ENCODE peak calls at places on chromosomes 13 and 19, in ten cellular contexts. O, G, R, Z, W, T, J, K, D and F are unnamed samples.

GRCh38 chr19:13176345-13176744 is 26.1 kb downstream of the IER2 start:
- DNase-seq in J (no peak), K (no peak), Z (no peak), R (no peak), O (no peak), G (no peak), D (no peak), W (no peak), T (no peak), F (no peak)

GRCh38 chr19:46015961-46016425 is 6.9 kb downstream of the PGLYRP1 start:
- DNase-seq in R (no peak), D (peak), O (no peak), T (no peak), J (peak), K (no peak), Z (no peak), G (no peak), W (peak), F (no peak)

GRCh38 chr19:1383014-1383310 is 745 bp upstream of the NDUFS7 start:
- DNase-seq in T (no peak), O (no peak), W (no peak), J (no peak), R (no peak), K (no peak), D (no peak), Z (no peak), G (no peak), F (no peak)

GRCh38 chr13:40452741-40453665 is 213.4 kb downstream of the FOXO1 start:
- DNase-seq in T (peak), W (no peak), K (peak), G (no peak), Z (no peak), J (no peak), O (no peak), R (peak), D (no peak), F (no peak)

GRCh38 chr19:47754206-47755064 is 9.1 kb downstream of the NOP53 start:
- DNase-seq in D (no peak), O (no peak), K (no peak), Z (no peak), J (no peak), R (no peak), W (peak), T (no peak), G (no peak), F (no peak)

GRCh38 chr13:98869408-98870090 is 108.3 kb downstream of the DOCK9 start:
- DNase-seq in J (no peak), O (no peak), D (no peak), G (no peak), W (no peak), T (no peak), Z (peak), K (peak), R (peak), F (peak)

GRCh38 chr13:111251646-111252448 is 68.6 kb upstream of the TEX29 start:
- DNase-seq in J (no peak), O (no peak), R (peak), K (peak), D (no peak), T (no peak), Z (no peak), G (no peak), W (no peak), F (no peak)

GRCh38 chr13:46087481-46087880 is 17.4 kb downstream of the CPB2 start:
- DNase-seq in R (no peak), Z (no peak), G (no peak), O (no peak), K (no peak), J (no peak), W (no peak), T (no peak), D (no peak), F (no peak)

GRCh38 chr19:40413291-40413994 is at the start of gene PRX:
- DNase-seq in T (no peak), J (no peak), O (no peak), K (no peak), D (no peak), R (no peak), W (no peak), G (no peak), Z (peak), F (no peak)

GRCh38 chr13:45851171-45851889 is at the start of gene SIAH3:
- DNase-seq in G (no peak), Z (no peak), D (no peak), K (peak), O (no peak), W (no peak), J (no peak), R (peak), T (no peak), F (no peak)

GRCh38 chr13:112113355-112113754 is 46.4 kb downstream of the SOX1 start:
- DNase-seq in O (no peak), Z (no peak), R (no peak), K (no peak), G (no peak), W (no peak), J (no peak), D (no peak), T (no peak), F (no peak)

GRCh38 chr13:38514575-38514974 is 164.9 kb downstream of the UFM1 start:
- DNase-seq in D (peak), R (no peak), Z (no peak), K (no peak), W (no peak), J (no peak), O (no peak), T (no peak), G (no peak), F (no peak)

GRCh38 chr13:25371608-25372274 is at the start of gene ATP8A2:
- DNase-seq in K (no peak), W (no peak), G (peak), T (no peak), R (no peak), J (no peak), D (no peak), Z (peak), O (no peak), F (no peak)

GRCh38 chr13:111296417-111296816 is 24.0 kb upstream of the TEX29 start:
- DNase-seq in T (no peak), D (peak), W (no peak), Z (no peak), K (no peak), G (no peak), R (no peak), O (no peak), J (no peak), F (no peak)

GRCh38 chr19:53884256-53884655 is 2.3 kb downstream of the PRKCG start:
- DNase-seq in K (no peak), O (no peak), Z (no peak), W (no peak), G (no peak), J (no peak), D (no peak), T (no peak), R (no peak), F (no peak)

GRCh38 chr19:53882391-53883050 is 524 bp downstream of the PRKCG start:
- DNase-seq in Z (no peak), D (no peak), K (no peak), W (no peak), J (no peak), R (no peak), G (no peak), O (no peak), T (no peak), F (no peak)

GRCh38 chr19:53883231-53883661 is 1.2 kb downstream of the PRKCG start:
- DNase-seq in D (no peak), O (no peak), Z (no peak), K (no peak), R (no peak), W (no peak), G (no peak), J (no peak), T (no peak), F (no peak)

GRCh38 chr19:53885036-53885435 is 3.0 kb downstream of the PRKCG start:
- DNase-seq in Z (no peak), W (no peak), G (no peak), R (no peak), K (no peak), D (no peak), T (no peak), O (no peak), J (no peak), F (no peak)

DNA sequence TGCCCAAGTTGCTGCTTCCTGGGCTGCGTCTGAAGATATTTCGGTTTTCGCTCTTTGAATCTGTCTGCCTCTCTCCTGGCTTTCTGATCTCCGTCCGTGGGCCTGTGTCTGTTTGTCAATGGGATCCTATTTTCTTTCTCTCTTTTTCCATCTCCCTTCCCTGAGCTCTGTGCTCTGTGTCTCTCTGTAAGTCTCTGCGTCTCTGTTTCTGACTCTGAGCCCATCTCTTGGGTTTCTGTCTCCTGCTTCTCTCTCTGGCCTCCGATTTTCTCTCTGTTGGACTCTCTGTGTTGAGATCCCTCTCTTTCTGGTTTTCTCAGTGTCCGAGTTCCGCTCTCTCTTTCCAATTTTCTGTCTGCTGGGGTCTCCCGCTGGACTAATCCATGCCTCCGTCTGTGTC is 1.7 kb downstream of the PRKCG start:
- DNase-seq in Z (no peak), K (no peak), D (no peak), J (no peak), O (no peak), R (no peak), W (no peak), G (no peak), T (no peak), F (no peak)
- H3K4me3 ChIP-seq in Z (no peak), K (no peak), D (no peak), J (no peak), O (no peak), R (no peak), W (no peak), G (peak), T (no peak), F (no peak)

DNA sequence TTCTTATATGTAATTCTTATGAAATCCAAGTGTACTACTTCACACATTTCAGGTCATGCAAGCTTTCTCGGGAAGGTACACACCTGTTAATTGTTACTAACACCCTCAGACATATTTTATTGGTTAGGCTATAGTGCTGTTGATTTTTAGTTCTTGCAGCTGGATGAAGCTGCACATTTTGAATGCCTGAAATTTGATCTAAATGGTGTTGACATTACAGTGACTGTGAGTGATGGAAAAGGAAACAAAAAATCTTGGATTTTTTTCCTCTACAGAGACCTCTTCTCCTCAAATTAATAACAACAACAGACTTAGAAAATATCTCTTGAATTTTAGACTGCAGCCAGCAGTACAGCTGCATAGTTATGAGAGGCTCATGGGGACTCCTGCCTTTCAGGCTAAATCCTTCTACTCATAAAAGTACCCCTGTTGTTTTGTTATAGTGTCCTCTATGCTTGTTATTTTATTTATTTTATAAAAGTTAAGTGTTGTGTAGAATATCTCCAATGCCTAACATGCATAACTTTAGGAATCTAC is 500.5 kb upstream of the SPRY2 start:
- DNase-seq in Z (no peak), R (no peak), T (no peak), K (no peak), D (no peak), O (no peak), J (no peak), W (no peak), G (no peak), F (no peak)
- H3K4me3 ChIP-seq in Z (no peak), R (no peak), T (no peak), K (no peak), D (no peak), O (no peak), J (no peak), W (no peak), G (no peak), F (no peak)

DNA sequence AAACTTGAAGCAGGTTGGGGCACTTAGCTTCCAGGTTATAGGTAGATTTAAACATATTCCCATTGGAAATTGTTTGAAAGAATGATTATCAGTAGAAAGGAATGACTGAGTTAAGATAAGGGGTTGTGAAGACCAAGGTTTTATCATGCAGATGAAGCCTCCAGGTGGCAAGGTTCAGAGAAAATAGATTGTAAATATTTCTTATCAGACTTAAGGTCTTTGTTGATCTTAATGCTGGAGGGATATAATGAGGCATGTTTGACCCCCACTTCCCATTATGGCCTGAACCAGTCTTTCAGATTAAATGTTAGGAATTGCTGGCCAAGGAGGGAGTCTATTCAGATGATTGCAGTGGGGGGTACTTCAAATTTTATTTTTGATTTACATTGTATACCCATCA is 1486.5 kb upstream of the PRR20A start:
- DNase-seq in K (no peak), R (no peak), Z (no peak), G (no peak), J (no peak), O (no peak), D (no peak), T (no peak), W (no peak), F (no peak)
- H3K4me3 ChIP-seq in K (no peak), R (no peak), Z (no peak), G (no peak), J (no peak), O (no peak), D (no peak), T (no peak), W (no peak), F (no peak)

DNA sequence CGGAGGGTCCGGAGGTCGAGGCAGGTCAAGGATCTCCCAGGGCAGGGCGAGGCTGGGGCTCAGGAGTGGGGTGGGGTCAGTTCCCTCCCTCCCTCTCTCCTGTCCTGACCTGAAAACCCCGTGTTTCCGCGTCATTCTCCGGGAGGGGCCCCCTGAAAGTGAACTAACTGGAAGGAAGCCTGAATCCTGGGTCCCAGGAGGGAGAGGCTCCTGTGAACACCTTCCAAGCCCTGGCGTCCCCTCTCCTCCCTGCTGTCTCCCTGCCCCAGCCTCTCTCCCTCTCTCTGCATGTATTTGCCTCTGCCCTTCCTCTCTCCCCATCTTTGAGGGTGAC is 741 bp upstream of the CADM4 start:
- DNase-seq in G (no peak), T (no peak), W (no peak), D (no peak), K (no peak), O (no peak), Z (no peak), J (no peak), R (no peak), F (no peak)
- H3K4me3 ChIP-seq in G (peak), T (peak), W (peak), D (no peak), K (peak), O (peak), Z (no peak), J (no peak), R (no peak), F (no peak)

GRCh38 chr19:55643733-55644116 is 276 bp downstream of the ZNF581 start:
- DNase-seq in T (no peak), Z (no peak), O (peak), D (no peak), R (no peak), J (no peak), W (no peak), G (no peak), K (no peak), F (no peak)

GRCh38 chr19:55645512-55645881 is 2.0 kb downstream of the ZNF581 start:
- DNase-seq in T (no peak), J (no peak), O (no peak), G (no peak), D (no peak), K (no peak), Z (no peak), R (no peak), W (peak), F (no peak)

GRCh38 chr19:55644191-55644833 is 863 bp downstream of the ZNF581 start:
- DNase-seq in W (peak), T (no peak), R (no peak), G (no peak), D (no peak), K (no peak), O (no peak), J (peak), Z (no peak), F (no peak)

GRCh38 chr19:55643003-55643732 is at the start of gene ZNF581:
- DNase-seq in D (peak), R (peak), W (peak), J (peak), T (peak), K (peak), G (peak), O (peak), Z (peak), F (peak)

DNA sequence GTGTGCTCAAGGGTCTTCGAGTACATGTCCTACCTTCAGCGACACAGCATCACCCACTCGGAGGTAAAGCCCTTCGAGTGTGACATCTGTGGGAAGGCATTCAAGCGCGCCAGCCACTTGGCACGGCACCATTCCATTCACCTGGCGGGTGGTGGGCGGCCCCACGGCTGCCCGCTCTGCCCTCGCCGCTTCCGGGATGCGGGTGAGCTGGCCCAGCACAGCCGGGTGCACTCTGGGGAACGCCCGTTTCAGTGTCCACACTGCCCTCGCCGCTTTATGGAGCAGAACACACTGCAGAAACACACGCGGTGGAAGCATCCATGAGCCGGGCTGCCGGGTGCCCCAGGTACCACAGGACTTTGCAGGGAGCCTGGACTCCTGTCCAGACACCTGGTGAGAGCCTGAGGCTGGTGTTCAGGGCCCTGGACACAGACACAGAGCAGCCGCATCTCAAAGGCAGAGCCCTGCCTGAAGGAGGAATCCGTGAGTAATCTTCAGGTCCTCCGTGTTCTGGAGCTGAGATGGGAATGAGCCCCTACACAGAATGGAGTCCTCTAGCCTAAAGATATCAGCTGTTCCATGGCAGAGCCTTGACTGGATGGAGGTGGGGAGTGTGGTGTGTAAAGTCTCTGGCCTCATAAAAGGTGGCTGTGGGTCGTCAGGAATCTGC is 1.5 kb downstream of the ZNF581 start:
- DNase-seq in D (no peak), K (no peak), O (no peak), Z (no peak), G (no peak), R (no peak), J (no peak), T (no peak), W (peak), F (peak)
- H3K4me3 ChIP-seq in D (no peak), K (no peak), O (no peak), Z (peak), G (no peak), R (peak), J (no peak), T (no peak), W (no peak), F (peak)